ENCODE peak calls at places on chromosomes 16 and 17, in nine cellular contexts. One of them, this sample, is unnamed.

GRCh38 chr17:61208301-61209098 is 191.1 kb upstream of the TBX2 start:
- DNase-seq in C1 segment of cervical spinal cord: no peak
- DNase-seq in effector CD4-positive, alpha-beta T cell: no peak
- DNase-seq in germinal center: no peak
- DNase-seq in cerebellar nuclear complex: no peak
- DNase-seq in B cell: no peak
- DNase-seq in psoas muscle: no peak
- DNase-seq in lung microvascular endothelial cell: no peak
- DNase-seq in memory B cell: no peak
- DNase-seq in this sample: no peak

GRCh38 chr16:68732741-68733399 is 4.2 kb upstream of the CDH1 start:
- DNase-seq in C1 segment of cervical spinal cord: no peak
- DNase-seq in effector CD4-positive, alpha-beta T cell: no peak
- DNase-seq in germinal center: no peak
- DNase-seq in cerebellar nuclear complex: no peak
- DNase-seq in B cell: no peak
- DNase-seq in psoas muscle: no peak
- DNase-seq in lung microvascular endothelial cell: no peak
- DNase-seq in memory B cell: no peak
- DNase-seq in this sample: no peak

GRCh38 chr17:72056727-72057290 is 64.0 kb upstream of the SOX9 start:
- DNase-seq in C1 segment of cervical spinal cord: no peak
- DNase-seq in effector CD4-positive, alpha-beta T cell: no peak
- DNase-seq in germinal center: no peak
- DNase-seq in cerebellar nuclear complex: no peak
- DNase-seq in B cell: no peak
- DNase-seq in psoas muscle: no peak
- DNase-seq in lung microvascular endothelial cell: no peak
- DNase-seq in memory B cell: no peak
- DNase-seq in this sample: no peak

GRCh38 chr17:66423436-66423922 is 121.1 kb downstream of the PRKCA start:
- DNase-seq in C1 segment of cervical spinal cord: no peak
- DNase-seq in effector CD4-positive, alpha-beta T cell: no peak
- DNase-seq in germinal center: no peak
- DNase-seq in cerebellar nuclear complex: no peak
- DNase-seq in B cell: no peak
- DNase-seq in psoas muscle: no peak
- DNase-seq in lung microvascular endothelial cell: no peak
- DNase-seq in memory B cell: no peak
- DNase-seq in this sample: no peak

GRCh38 chr16:74984194-74984669 is 691 bp downstream of the WDR59 start:
- DNase-seq in C1 segment of cervical spinal cord: no peak
- DNase-seq in effector CD4-positive, alpha-beta T cell: peak; percentile 11
- DNase-seq in germinal center: peak; percentile 4
- DNase-seq in cerebellar nuclear complex: no peak
- DNase-seq in B cell: no peak
- DNase-seq in psoas muscle: no peak
- DNase-seq in lung microvascular endothelial cell: peak; percentile 28
- DNase-seq in memory B cell: no peak
- DNase-seq in this sample: peak; percentile 31

GRCh38 chr16:27483624-27484023 is 66.1 kb downstream of the GTF3C1 start:
- DNase-seq in C1 segment of cervical spinal cord: no peak
- DNase-seq in effector CD4-positive, alpha-beta T cell: no peak
- DNase-seq in germinal center: no peak
- DNase-seq in cerebellar nuclear complex: no peak
- DNase-seq in B cell: no peak
- DNase-seq in psoas muscle: no peak
- DNase-seq in lung microvascular endothelial cell: peak; percentile 28
- DNase-seq in memory B cell: no peak
- DNase-seq in this sample: no peak

GRCh38 chr16:88491001-88491559 is 38.0 kb downstream of the ZFPM1 start:
- DNase-seq in C1 segment of cervical spinal cord: no peak
- DNase-seq in effector CD4-positive, alpha-beta T cell: no peak
- DNase-seq in germinal center: no peak
- DNase-seq in cerebellar nuclear complex: no peak
- DNase-seq in B cell: no peak
- DNase-seq in psoas muscle: no peak
- DNase-seq in lung microvascular endothelial cell: no peak
- DNase-seq in memory B cell: no peak
- DNase-seq in this sample: no peak

GRCh38 chr16:76577003-76577402 is 299.8 kb downstream of the CNTNAP4 start:
- DNase-seq in C1 segment of cervical spinal cord: no peak
- DNase-seq in effector CD4-positive, alpha-beta T cell: no peak
- DNase-seq in germinal center: no peak
- DNase-seq in cerebellar nuclear complex: no peak
- DNase-seq in B cell: no peak
- DNase-seq in psoas muscle: no peak
- DNase-seq in lung microvascular endothelial cell: no peak
- DNase-seq in memory B cell: no peak
- DNase-seq in this sample: no peak

GRCh38 chr17:30300803-30301202 is 9.1 kb upstream of the BLMH start:
- DNase-seq in C1 segment of cervical spinal cord: no peak
- DNase-seq in effector CD4-positive, alpha-beta T cell: no peak
- DNase-seq in germinal center: no peak
- DNase-seq in cerebellar nuclear complex: no peak
- DNase-seq in B cell: no peak
- DNase-seq in psoas muscle: no peak
- DNase-seq in lung microvascular endothelial cell: no peak
- DNase-seq in memory B cell: no peak
- DNase-seq in this sample: no peak

GRCh38 chr17:65514082-65514481 is 47.4 kb downstream of the AXIN2 start:
- DNase-seq in C1 segment of cervical spinal cord: no peak
- DNase-seq in effector CD4-positive, alpha-beta T cell: no peak
- DNase-seq in germinal center: no peak
- DNase-seq in cerebellar nuclear complex: no peak
- DNase-seq in B cell: no peak
- DNase-seq in psoas muscle: no peak
- DNase-seq in lung microvascular endothelial cell: no peak
- DNase-seq in memory B cell: no peak
- DNase-seq in this sample: no peak

GRCh38 chr17:3512512-3513171 is 36.8 kb downstream of the ASPA start:
- DNase-seq in C1 segment of cervical spinal cord: peak; percentile 28
- DNase-seq in effector CD4-positive, alpha-beta T cell: no peak
- DNase-seq in germinal center: no peak
- DNase-seq in cerebellar nuclear complex: no peak
- DNase-seq in B cell: no peak
- DNase-seq in psoas muscle: peak; percentile 85
- DNase-seq in lung microvascular endothelial cell: no peak
- DNase-seq in memory B cell: no peak
- DNase-seq in this sample: no peak

GRCh38 chr16:56673916-56674315 is 4.3 kb downstream of the MT1H start:
- DNase-seq in C1 segment of cervical spinal cord: peak; percentile 31
- DNase-seq in effector CD4-positive, alpha-beta T cell: no peak
- DNase-seq in germinal center: no peak
- DNase-seq in cerebellar nuclear complex: no peak
- DNase-seq in B cell: no peak
- DNase-seq in psoas muscle: no peak
- DNase-seq in lung microvascular endothelial cell: peak; percentile 48
- DNase-seq in memory B cell: no peak
- DNase-seq in this sample: no peak

GRCh38 chr16:56198755-56199114 is 7.4 kb downstream of the GNAO1 start:
- DNase-seq in C1 segment of cervical spinal cord: no peak
- DNase-seq in effector CD4-positive, alpha-beta T cell: no peak
- DNase-seq in germinal center: no peak
- DNase-seq in cerebellar nuclear complex: no peak
- DNase-seq in B cell: no peak
- DNase-seq in psoas muscle: no peak
- DNase-seq in lung microvascular endothelial cell: no peak
- DNase-seq in memory B cell: no peak
- DNase-seq in this sample: no peak

GRCh38 chr16:14307059-14307531 is 236.0 kb downstream of the MRTFB start:
- DNase-seq in C1 segment of cervical spinal cord: no peak
- DNase-seq in effector CD4-positive, alpha-beta T cell: no peak
- DNase-seq in germinal center: no peak
- DNase-seq in cerebellar nuclear complex: no peak
- DNase-seq in B cell: no peak
- DNase-seq in psoas muscle: no peak
- DNase-seq in lung microvascular endothelial cell: no peak
- DNase-seq in memory B cell: no peak
- DNase-seq in this sample: no peak

GRCh38 chr16:4377573-4378146 is 6.0 kb downstream of the VASN start:
- DNase-seq in C1 segment of cervical spinal cord: no peak
- DNase-seq in effector CD4-positive, alpha-beta T cell: no peak
- DNase-seq in germinal center: no peak
- DNase-seq in cerebellar nuclear complex: no peak
- DNase-seq in B cell: no peak
- DNase-seq in psoas muscle: no peak
- DNase-seq in lung microvascular endothelial cell: no peak
- DNase-seq in memory B cell: no peak
- DNase-seq in this sample: no peak

GRCh38 chr16:66263168-66263972 is 103.1 kb upstream of the CDH5 start:
- DNase-seq in C1 segment of cervical spinal cord: no peak
- DNase-seq in effector CD4-positive, alpha-beta T cell: no peak
- DNase-seq in germinal center: no peak
- DNase-seq in cerebellar nuclear complex: no peak
- DNase-seq in B cell: no peak
- DNase-seq in psoas muscle: no peak
- DNase-seq in lung microvascular endothelial cell: no peak
- DNase-seq in memory B cell: no peak
- DNase-seq in this sample: no peak

GRCh38 chr16:22323998-22324786 is 27.0 kb downstream of the POLR3E start:
- DNase-seq in C1 segment of cervical spinal cord: no peak
- DNase-seq in effector CD4-positive, alpha-beta T cell: no peak
- DNase-seq in germinal center: no peak
- DNase-seq in cerebellar nuclear complex: no peak
- DNase-seq in B cell: no peak
- DNase-seq in psoas muscle: no peak
- DNase-seq in lung microvascular endothelial cell: no peak
- DNase-seq in memory B cell: no peak
- DNase-seq in this sample: no peak

GRCh38 chr16:81873843-81874752 is 95.0 kb downstream of the PLCG2 start:
- DNase-seq in C1 segment of cervical spinal cord: no peak
- DNase-seq in effector CD4-positive, alpha-beta T cell: peak; percentile 6
- DNase-seq in germinal center: peak; percentile 69
- DNase-seq in cerebellar nuclear complex: no peak
- DNase-seq in B cell: peak; percentile 76
- DNase-seq in psoas muscle: peak; percentile 41
- DNase-seq in lung microvascular endothelial cell: peak; percentile 76
- DNase-seq in memory B cell: peak; percentile 76
- DNase-seq in this sample: peak; percentile 47

This sample was measured in naive thymus-derived CD8-positive, alpha-beta T cell.